ENCODE peak calls at places on chromosomes 16 and 17, in four cellular contexts. Z is IMR-90, G is aorta, S is cardiac muscle cell. R is an unnamed sample. For H3K4me1, the result is how much of the 10 kb centered on the place peaks cover.

GRCh38 chr16:14240216-14240843 is 169.2 kb downstream of the MRTFB start:
- DNase-seq in Z (no peak), G (no peak), S (peak), R (no peak)

GRCh38 chr16:86213427-86214205 is 296.7 kb upstream of the FOXF1 start:
- DNase-seq in Z (no peak), G (no peak), S (no peak), R (no peak)

GRCh38 chr17:38621538-38621937 is 15.8 kb upstream of the SRCIN1 start:
- DNase-seq in Z (no peak), G (no peak), S (no peak), R (no peak)

GRCh38 chr16:4696172-4696904 is 3.0 kb downstream of the NUDT16L1 start:
- DNase-seq in Z (no peak), G (peak), S (peak), R (peak)

GRCh38 chr16:25868966-25869365 is 177.2 kb downstream of the HS3ST4 start:
- DNase-seq in Z (no peak), G (no peak), S (no peak), R (no peak)

GRCh38 chr17:38745545-38745944 is 2.6 kb downstream of the PCGF2 start:
- DNase-seq in Z (no peak), G (peak), S (no peak), R (no peak)

GRCh38 chr16:3971261-3971660 is 90.7 kb upstream of the CREBBP start:
- DNase-seq in Z (peak), G (no peak), S (peak), R (no peak)

GRCh38 chr16:30030841-30031413 is at the start of gene TLCD3B:
- DNase-seq in Z (no peak), G (no peak), S (no peak), R (no peak)

GRCh38 chr16:86304868-86305267 is 205.5 kb upstream of the FOXF1 start:
- DNase-seq in Z (no peak), G (no peak), S (no peak), R (no peak)

GRCh38 chr16:55328611-55329569 is 4.9 kb downstream of the IRX6 start:
- DNase-seq in Z (no peak), G (no peak), S (no peak), R (no peak)

GRCh38 chr17:57481901-57482300 is 225.6 kb downstream of the MSI2 start:
- DNase-seq in Z (peak), G (no peak), S (peak), R (no peak)

GRCh38 chr16:47323241-47323640 is 137.6 kb downstream of the ITFG1 start:
- DNase-seq in Z (no peak), G (no peak), S (no peak), R (no peak)

GRCh38 chr17:61451538-61452300 is 503 bp upstream of the TBX4 start:
- DNase-seq in Z (no peak), G (no peak), S (peak), R (no peak)
- H3K4me3 ChIP-seq in Z (no peak), G (peak), S (peak), R (no peak)

DNA sequence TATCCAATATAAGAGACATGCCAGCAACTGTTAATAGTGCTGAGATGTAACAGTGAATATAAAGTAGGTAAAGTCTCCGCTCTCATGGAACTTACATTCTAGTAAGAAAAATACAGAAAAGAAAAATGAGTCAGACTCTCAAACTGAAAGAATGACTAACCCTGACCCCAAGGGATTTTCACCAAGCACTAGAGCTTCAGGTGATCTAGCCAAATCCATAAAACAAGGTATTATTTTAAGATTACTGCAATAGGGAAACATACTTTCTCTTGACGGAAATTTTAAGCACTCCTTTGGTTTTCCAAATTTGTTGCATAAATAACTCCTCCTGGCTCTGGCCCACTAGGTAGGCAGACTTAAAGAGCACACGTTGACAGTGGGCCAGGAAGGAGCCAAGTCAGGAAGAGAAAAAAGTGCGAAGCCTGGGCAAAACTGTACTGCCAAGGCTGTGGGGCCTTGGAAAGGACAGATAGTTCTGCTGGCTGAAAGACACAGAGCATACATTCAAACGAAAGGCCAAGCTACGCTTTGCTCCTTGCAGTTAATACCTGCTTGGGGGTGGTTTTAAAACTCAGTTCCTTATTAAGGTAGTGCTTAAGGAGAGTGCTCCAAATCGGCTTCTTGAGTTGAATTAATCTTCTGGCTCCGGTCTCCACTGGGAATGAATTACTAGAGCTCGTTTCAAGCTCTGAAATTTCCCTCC is 1.4 kb downstream of the GOT2 start:
- DNase-seq in Z (peak), G (no peak), S (peak), R (no peak)
- H3K27ac ChIP-seq in Z (no peak), G (peak), S (peak), R (peak)

GRCh38 chr16:83906690-83907089 is 7.8 kb downstream of the MLYCD start:
- DNase-seq in Z (peak), G (no peak), S (peak), R (no peak)
- H3K4me1 ChIP-seq in Z (under half), G (under half), S (under half), R (under half)

GRCh38 chr17:15036238-15036637 is 228.9 kb downstream of the PMP22 start:
- DNase-seq in Z (no peak), G (no peak), S (no peak), R (no peak)

GRCh38 chr17:15039366-15039765 is 225.8 kb downstream of the PMP22 start:
- DNase-seq in Z (no peak), G (no peak), S (no peak), R (no peak)

DNA sequence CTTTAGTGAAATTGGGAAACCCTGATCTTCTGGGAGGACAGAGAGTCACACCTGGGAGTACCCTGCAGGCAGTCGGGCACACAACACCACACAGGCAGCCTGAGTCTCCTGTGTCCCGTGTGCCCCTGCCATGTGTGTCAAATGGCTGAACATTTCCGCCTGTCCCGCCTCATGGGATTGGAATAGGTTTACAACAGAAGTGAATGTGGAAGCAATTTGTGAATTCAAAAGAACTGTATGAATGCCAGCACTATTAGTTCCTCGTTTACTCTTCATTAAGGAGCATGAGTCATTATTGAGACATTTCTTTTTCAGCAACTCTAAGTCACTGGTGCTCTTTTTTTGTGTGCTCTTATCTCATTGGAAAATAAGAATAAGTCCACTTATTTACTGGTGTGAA is 226.5 kb downstream of the PMP22 start:
- DNase-seq in Z (peak), G (peak), S (peak), R (no peak)
- H3K4me3 ChIP-seq in Z (no peak), G (no peak), S (no peak), R (no peak)

GRCh38 chr16:2704166-2704982 is 15.7 kb downstream of the PRSS27 start:
- DNase-seq in Z (no peak), G (no peak), S (no peak), R (no peak)
- H3K27ac ChIP-seq in Z (no peak), G (no peak), S (no peak), R (no peak)

DNA sequence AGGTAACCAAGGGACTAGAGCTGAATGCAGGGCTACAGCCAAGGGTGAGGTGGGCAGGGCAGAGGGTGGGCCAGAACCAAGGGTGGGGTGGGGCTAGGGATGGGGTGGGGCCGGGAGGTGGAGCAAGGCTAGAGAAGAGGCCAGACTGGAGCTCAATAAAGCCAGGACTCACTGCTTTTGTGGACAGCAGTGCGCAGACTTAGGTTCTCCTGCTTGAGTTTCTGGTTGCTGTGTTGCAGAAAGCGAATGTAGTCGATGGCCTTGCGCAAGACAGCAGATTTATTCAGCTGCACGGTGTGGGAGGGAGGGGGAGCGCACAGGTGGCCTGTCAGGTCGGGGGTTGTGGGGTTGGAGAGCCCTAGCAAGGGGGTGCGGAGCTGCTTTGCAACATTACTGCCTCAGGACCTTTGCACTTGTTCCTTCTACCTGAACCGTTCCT is 18.7 kb downstream of the SREBF1 start:
- DNase-seq in Z (peak), G (no peak), S (peak), R (no peak)
- H3K4me1 ChIP-seq in Z (under half), G (under half), S (under half), R (under half)

R was measured in CD8-positive, alpha-beta memory T cell.